ENCODE peak calls at places on chromosome 7, in six cellular contexts. N is IMR-90, U is H9, A is mesendoderm, K is neuronal stem cell, M is H1. O is an unnamed sample. For H3K4me1, the result is how much of the 10 kb centered on the place peaks cover.

GRCh38 chr7:142815099-142815498 is 39.8 kb upstream of the EPHB6 start:
- DNase-seq in K (no peak), U (no peak), M (no peak), N (no peak), A (no peak), O (peak)

GRCh38 chr7:23473848-23474097 is 3.5 kb upstream of the IGF2BP3 start:
- DNase-seq in U (no peak), K (no peak), M (no peak), A (peak), N (no peak), O (no peak)

GRCh38 chr7:2170576-2171521 is 61.9 kb downstream of the MAD1L1 start:
- DNase-seq in M (no peak), N (no peak), U (peak), A (no peak), K (no peak), O (no peak)

GRCh38 chr7:5422324-5423271 is 1.0 kb downstream of the TNRC18 start:
- DNase-seq in N (peak), U (no peak), A (peak), M (no peak), K (no peak), O (no peak)

GRCh38 chr7:42460948-42461347 is 223.9 kb upstream of the GLI3 start:
- DNase-seq in M (no peak), N (no peak), A (no peak), U (no peak), K (no peak), O (no peak)

GRCh38 chr7:12031638-12032037 is 179.5 kb upstream of the TMEM106B start:
- DNase-seq in N (peak), A (peak), K (no peak), U (peak), M (no peak), O (no peak)

GRCh38 chr7:27073066-27073465 is 22.7 kb downstream of the HOXA1 start:
- DNase-seq in N (no peak), U (no peak), M (no peak), A (no peak), K (no peak), O (no peak)

GRCh38 chr7:12296051-12296570 is 85.0 kb downstream of the TMEM106B start:
- DNase-seq in M (no peak), A (no peak), K (no peak), N (no peak), U (no peak), O (peak)

GRCh38 chr7:41832936-41833335 is 130.0 kb upstream of the INHBA start:
- DNase-seq in U (peak), N (no peak), M (no peak), K (no peak), A (peak), O (no peak)

GRCh38 chr7:1649751-1650326 is 20.2 kb upstream of the ELFN1 start:
- DNase-seq in K (no peak), U (no peak), N (no peak), A (no peak), M (no peak), O (no peak)

GRCh38 chr7:1812693-1813393 is 142.8 kb downstream of the ELFN1 start:
- DNase-seq in A (peak), U (no peak), M (no peak), N (no peak), K (peak), O (no peak)

GRCh38 chr7:32680259-32681173 is 185.2 kb downstream of the AVL9 start:
- DNase-seq in M (peak), A (peak), N (peak), U (peak), K (no peak), O (peak)

GRCh38 chr7:139620676-139621344 is 97.3 kb downstream of the CLEC2L start:
- DNase-seq in A (peak), N (peak), U (peak), K (no peak), M (no peak), O (peak)

GRCh38 chr7:20596653-20597052 is 18.8 kb upstream of the ABCB5 start:
- DNase-seq in A (no peak), M (no peak), K (no peak), N (peak), U (no peak), O (no peak)

GRCh38 chr7:127822822-127823508 is 171.0 kb downstream of the SND1 start:
- DNase-seq in K (no peak), N (no peak), U (no peak), M (no peak), A (peak), O (peak)

GRCh38 chr7:55545496-55545895 is 26.8 kb downstream of the VOPP1 start:
- DNase-seq in M (no peak), N (peak), U (no peak), A (no peak), K (no peak), O (peak)

GRCh38 chr7:46723742-46724141 is 802.7 kb upstream of the IGFBP3 start:
- DNase-seq in K (no peak), U (no peak), A (no peak), N (no peak), M (no peak), O (no peak)
- H3K4ac ChIP-seq in K (no peak), U (no peak), A (no peak), N (no peak), M (no peak), O (no peak)

GRCh38 chr7:124152859-124153692 is 120.2 kb upstream of the TMEM229A start:
- DNase-seq in A (peak), K (peak), N (peak), U (peak), M (peak), O (peak)
- H3K4me1 ChIP-seq in A (under half), K (under half), N (under half), U (under half), M (under half), O (under half)

DNA sequence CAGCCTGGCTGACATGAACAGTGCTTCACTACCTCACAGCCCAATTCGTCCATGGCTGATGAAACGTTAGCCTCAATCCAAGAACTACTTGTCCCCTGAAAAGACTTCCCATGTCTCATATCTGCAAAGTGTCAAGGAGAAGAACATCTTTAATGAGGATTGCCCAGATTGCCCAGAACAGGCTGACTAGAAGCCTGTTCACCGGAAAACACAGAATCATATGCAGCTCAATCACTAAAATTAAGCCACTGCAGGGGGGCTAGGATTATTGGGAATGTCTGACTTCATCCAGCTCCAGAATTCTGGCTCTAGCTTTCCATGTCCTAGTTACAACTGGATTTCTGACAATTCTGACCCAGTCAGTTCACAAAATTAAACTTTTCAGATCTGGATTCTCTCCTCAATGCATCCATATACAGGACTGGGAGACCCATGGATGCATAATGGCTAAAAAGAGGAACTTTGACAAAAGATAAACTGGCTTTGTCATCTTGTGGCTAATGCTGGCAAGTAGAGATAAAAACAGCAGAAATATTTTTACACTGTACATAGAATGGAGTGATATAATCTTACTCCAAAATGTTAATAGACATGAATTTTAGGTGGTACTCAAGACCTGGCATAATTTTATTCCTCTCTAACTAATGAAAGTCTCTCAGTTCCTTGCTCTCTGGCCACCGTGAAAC is 467.0 kb upstream of the POT1 start:
- DNase-seq in A (no peak), U (no peak), M (no peak), K (no peak), N (no peak), O (no peak)
- H3K4ac ChIP-seq in A (no peak), U (no peak), M (no peak), K (no peak), N (no peak), O (no peak)

GRCh38 chr7:108589874-108590273 is 20.2 kb downstream of the DNAJB9 start:
- DNase-seq in M (no peak), A (no peak), U (no peak), N (no peak), K (no peak), O (no peak)

GRCh38 chr7:108598153-108598552 is 28.5 kb downstream of the DNAJB9 start:
- DNase-seq in U (no peak), M (no peak), A (no peak), N (no peak), K (no peak), O (no peak)

GRCh38 chr7:108596560-108596959 is 26.9 kb downstream of the DNAJB9 start:
- DNase-seq in U (no peak), A (no peak), M (no peak), K (no peak), N (no peak), O (no peak)

DNA sequence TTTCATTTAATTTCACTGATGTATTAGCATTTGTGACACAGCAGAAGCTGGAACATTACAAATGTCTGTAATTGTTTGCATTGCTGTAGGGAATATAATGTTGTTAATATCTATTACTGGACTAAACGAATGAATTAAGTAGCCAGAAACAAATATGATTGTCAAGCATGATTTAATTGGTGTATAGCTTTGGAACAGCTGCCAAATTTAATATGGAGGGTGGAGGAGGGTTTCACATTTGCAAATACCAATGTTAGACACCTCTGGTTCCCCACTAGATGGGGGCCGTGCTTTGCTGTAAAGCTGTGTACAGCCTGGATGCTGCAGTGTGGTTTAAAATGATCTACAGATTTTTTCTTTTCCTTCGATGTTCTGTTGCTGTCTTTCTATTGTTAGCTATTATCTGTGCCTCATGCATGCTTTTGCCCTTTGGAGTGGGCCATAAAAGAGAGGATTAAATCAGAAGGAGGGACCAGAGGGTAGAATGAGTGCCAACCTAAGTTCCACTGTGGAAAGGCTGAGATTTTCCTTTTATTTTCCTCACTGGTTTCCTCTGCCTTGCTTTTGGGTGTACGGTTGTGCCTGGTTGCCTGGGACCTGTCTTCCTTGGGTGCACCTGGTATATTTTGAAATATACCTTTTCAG is 23.1 kb downstream of the DNAJB9 start:
- DNase-seq in A (no peak), N (no peak), K (no peak), U (no peak), M (no peak), O (no peak)
- H3K4me1 ChIP-seq in A (under half), N (under half), K (under half), U (under half), M (under half), O (under half)

DNA sequence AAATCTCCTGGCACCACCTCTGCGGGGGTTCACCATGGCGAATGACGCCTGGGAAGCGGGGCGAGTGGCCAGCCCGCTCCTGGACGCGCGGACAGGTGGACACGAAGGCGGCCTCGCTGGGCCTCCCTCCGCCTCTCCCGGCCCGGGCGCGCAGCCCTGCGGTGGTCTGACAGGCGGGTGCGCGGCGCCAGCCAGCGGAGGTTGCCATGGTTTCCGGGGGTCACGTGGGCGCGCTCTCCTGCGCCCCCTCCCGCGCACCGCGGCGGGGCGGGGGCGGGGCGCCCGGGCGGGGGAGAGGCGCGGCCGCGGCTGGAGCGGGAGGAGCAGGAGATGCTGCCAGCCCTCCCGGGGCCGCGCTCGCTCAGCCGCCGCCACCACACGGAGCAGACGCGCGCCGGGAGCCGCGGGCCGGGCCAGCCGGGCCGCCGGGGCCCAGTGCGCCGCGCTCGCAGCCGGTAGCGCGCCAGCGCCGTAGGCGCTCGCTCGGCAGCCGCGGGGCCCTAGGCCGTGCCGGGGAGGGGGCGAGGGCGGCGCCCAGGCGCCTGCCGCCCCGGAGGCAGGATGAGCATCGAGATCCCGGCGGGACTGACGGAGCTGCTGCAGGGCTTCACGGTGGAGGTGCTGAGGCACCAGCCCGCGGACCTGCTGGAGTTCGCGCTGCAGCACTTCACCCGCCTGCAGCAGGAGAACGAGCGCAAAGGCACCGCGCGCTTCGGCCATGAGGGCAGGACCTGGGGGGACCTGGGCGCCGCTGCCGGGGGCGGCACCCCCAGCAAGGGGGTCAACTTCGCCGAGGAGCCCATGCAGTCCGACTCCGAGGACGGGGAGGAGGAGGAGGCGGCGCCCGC is at the start of gene PRKAR2B:
- DNase-seq in M (peak), A (peak), K (peak), N (peak), U (peak), O (peak)
- H3K4ac ChIP-seq in M (no peak), A (no peak), K (peak), N (peak), U (no peak), O (no peak)

GRCh38 chr7:44750921-44751571 is 2.4 kb downstream of the ZMIZ2 start:
- DNase-seq in A (no peak), M (no peak), U (no peak), K (no peak), N (peak), O (no peak)

GRCh38 chr7:44750424-44750823 is 1.8 kb downstream of the ZMIZ2 start:
- DNase-seq in U (no peak), N (no peak), A (no peak), M (no peak), K (no peak), O (no peak)

GRCh38 chr7:44748042-44748947 is at the start of gene ZMIZ2:
- DNase-seq in N (peak), A (peak), M (peak), K (peak), U (peak), O (peak)

GRCh38 chr7:44749992-44750391 is 1.3 kb downstream of the ZMIZ2 start:
- DNase-seq in A (no peak), M (no peak), N (no peak), U (no peak), K (no peak), O (no peak)

DNA sequence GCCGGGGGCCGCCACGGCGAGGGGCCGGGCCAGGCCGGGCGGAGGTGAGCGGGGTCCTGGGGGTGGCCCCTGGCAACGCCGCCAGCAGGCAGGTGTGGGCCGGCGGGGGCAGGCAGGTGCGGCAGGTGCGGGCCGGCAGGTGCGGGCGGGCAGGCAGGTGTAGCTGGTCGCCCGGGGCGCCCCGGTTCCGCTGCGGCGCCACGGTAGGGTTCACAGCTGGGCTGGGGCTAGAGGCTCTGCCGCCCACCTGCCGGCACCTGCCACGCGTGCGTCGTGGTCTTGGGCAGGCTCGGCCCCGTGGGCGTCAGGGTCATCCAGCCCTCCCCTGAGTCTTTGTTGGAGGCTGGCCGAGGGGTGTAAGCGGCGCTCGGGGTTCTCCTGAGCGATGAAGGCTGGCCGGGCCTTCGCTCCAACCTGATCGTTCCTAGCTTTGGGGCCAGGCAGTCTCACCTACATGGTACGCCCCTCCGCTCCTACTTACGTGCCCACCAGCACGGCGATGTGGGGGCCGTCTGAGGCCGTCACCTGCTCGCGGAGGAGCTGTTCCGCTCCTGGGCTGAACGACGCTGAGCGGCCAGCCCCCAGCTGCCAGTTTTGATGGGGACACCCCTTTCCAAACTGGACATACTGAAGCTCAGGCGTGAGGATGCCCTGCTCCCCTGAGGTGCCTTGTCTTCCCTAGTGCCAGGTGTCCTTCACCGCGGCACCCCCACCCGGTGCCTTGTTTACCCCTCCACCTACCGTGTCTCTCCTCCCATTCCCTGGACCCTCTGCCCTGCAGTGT is 493 bp downstream of the ZMIZ2 start:
- DNase-seq in U (no peak), K (no peak), N (no peak), A (no peak), M (no peak), O (peak)
- H3K4me1 ChIP-seq in U (under half), K (under half), N (under half), A (under half), M (under half), O (under half)

DNA sequence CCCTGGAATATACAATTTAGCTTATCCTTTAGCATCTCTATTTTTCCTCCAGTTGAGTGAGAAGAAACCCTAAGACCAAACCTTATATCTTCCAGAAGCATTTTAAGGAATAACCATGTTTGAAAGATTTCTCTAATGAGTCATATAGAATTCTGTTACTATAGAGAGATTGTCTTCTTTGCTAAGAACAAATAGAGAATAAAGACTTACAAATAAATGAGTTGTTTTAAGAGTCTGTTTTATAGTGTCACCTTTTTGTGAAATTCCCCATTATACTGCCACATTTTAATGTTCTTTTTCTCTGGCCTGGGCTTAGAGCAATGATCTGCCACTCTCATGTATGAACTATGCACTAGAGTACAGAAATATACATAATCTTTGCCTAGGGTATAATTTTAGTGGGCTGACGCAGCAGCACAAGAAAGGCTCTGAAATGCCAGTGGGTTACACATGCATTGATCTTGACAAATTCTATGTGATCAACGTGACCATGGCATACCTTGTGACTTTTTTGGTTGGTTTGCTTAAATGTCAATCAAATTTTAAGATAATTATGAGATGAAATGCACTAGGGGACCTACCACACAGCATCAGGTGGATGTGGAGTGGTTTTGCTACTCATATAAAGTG is 145.1 kb upstream of the MKLN1 start:
- DNase-seq in K (no peak), U (no peak), M (no peak), N (peak), A (no peak), O (peak)
- H3K4ac ChIP-seq in K (no peak), U (no peak), M (no peak), N (no peak), A (no peak), O (no peak)

GRCh38 chr7:70706204-70706603 is 425.7 kb upstream of the GALNT17 start:
- DNase-seq in K (no peak), U (peak), N (no peak), A (peak), M (no peak), O (no peak)
- H3K4me1 ChIP-seq in K (under half), U (under half), N (under half), A (under half), M (under half), O (under half)

GRCh38 chr7:129952164-129952652 is 552 bp downstream of the UBE2H start:
- DNase-seq in N (no peak), K (no peak), U (peak), A (peak), M (no peak), O (peak)
- H3K4ac ChIP-seq in N (peak), K (no peak), U (no peak), A (no peak), M (no peak), O (peak)

O was measured in trophoblast cell.